ENCODE peak calls at places on chromosomes 2 and 18, in six cellular contexts. K, R, Y, O, U and X are unnamed samples.
A peak's percentile ranks its signal among the peaks of the same experiment; 100 is the strongest.

GRCh38 chr2:197786010-197786877 is 1.1 kb upstream of the BOLL start:
- DNase-seq in K (no peak), O (peak; percentile 70), U (no peak), Y (peak; percentile 81), R (no peak), X (no peak)

GRCh38 chr2:231541605-231542509 is 11.6 kb upstream of the NMUR1 start:
- DNase-seq in R (no peak), O (no peak), U (no peak), K (no peak), Y (no peak), X (no peak)

GRCh38 chr2:77421971-77422370 is 100.2 kb downstream of the LRRTM4 start:
- DNase-seq in K (no peak), R (no peak), O (no peak), Y (no peak), U (no peak), X (no peak)

GRCh38 chr2:71156531-71156930 is 26.1 kb downstream of the MPHOSPH10 start:
- DNase-seq in Y (no peak), K (no peak), U (no peak), O (no peak), R (no peak), X (no peak)

GRCh38 chr2:172086349-172087190 is 1.3 kb downstream of the DLX1 start:
- DNase-seq in O (no peak), U (no peak), K (no peak), Y (peak; percentile 52), R (peak; percentile 55), X (no peak)

GRCh38 chr2:109677815-109678580 is 63.8 kb downstream of the SOWAHC start:
- DNase-seq in K (no peak), O (no peak), U (no peak), R (no peak), Y (no peak), X (no peak)

GRCh38 chr2:218471070-218471469 is 52.1 kb downstream of the VIL1 start:
- DNase-seq in R (no peak), O (no peak), Y (no peak), U (no peak), K (no peak), X (no peak)

GRCh38 chr2:103788875-103789715 is 1027.3 kb downstream of the TMEM182 start:
- DNase-seq in Y (no peak), O (no peak), K (no peak), U (no peak), R (peak; percentile 4), X (no peak)

GRCh38 chr18:44246001-44246400 is 434.7 kb upstream of the SETBP1 start:
- DNase-seq in Y (no peak), U (no peak), R (no peak), O (no peak), K (no peak), X (no peak)

GRCh38 chr2:196274387-196274809 is 103.0 kb upstream of the STK17B start:
- DNase-seq in Y (no peak), O (no peak), U (no peak), K (no peak), R (no peak), X (no peak)

GRCh38 chr2:215105607-215106354 is 32.6 kb downstream of the ABCA12 start:
- DNase-seq in U (no peak), O (no peak), K (no peak), R (no peak), Y (no peak), X (no peak)

GRCh38 chr18:35715139-35715538 is 133.6 kb downstream of the GALNT1 start:
- DNase-seq in Y (no peak), K (no peak), R (no peak), U (no peak), O (no peak), X (no peak)

GRCh38 chr2:150080115-150080514 is 407.4 kb downstream of the RND3 start:
- DNase-seq in K (no peak), U (no peak), R (no peak), Y (no peak), O (no peak), X (no peak)

GRCh38 chr2:239275037-239275685 is 125.7 kb downstream of the HDAC4 start:
- DNase-seq in K (no peak), R (no peak), U (peak; percentile 97), Y (peak; percentile 90), O (no peak), X (peak; percentile 60)

GRCh38 chr2:56806924-56807323 is 623.1 kb downstream of the CCDC85A start:
- DNase-seq in K (no peak), Y (no peak), U (no peak), R (no peak), O (no peak), X (no peak)

GRCh38 chr2:203718087-203718486 is 11.6 kb downstream of the CD28 start:
- DNase-seq in Y (no peak), R (no peak), O (no peak), U (no peak), K (peak; percentile 36), X (no peak)

GRCh38 chr18:25814841-25815458 is 275.5 kb downstream of the SS18 start:
- DNase-seq in O (no peak), U (no peak), R (no peak), K (peak; percentile 32), Y (peak; percentile 17), X (no peak)

GRCh38 chr2:108106746-108107145 is 120.4 kb downstream of the SLC5A7 start:
- DNase-seq in Y (no peak), K (no peak), O (no peak), R (no peak), U (no peak), X (no peak)

DNA sequence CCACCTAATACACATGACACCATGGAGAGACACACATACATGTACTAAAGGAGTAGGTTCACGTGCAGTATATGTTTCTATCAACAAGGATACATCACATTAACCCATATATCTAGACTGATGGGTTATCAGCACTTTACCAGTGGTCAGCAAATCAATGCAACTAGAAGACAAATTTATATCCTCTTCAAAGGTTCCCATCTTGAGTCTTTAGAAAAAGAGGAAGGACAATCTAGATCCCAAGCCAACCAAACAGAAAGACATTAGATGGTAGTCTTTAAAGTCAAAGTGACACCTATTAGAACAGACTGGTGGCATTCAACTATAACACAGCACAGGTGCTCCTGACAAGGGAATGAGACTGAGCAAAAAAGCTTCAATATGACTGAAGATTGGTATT is 13.8 kb upstream of the SERTAD2 start:
- DNase-seq in Y (no peak), R (no peak), K (no peak), O (no peak), U (no peak), X (no peak)
- H3K4me3 ChIP-seq in Y (no peak overlapping the region), R (no peak overlapping the region), K (peak overlapping the region; percentile 33), O (no peak overlapping the region), U (no peak overlapping the region), X (no peak overlapping the region)

GRCh38 chr2:241263061-241263460 is 52.4 kb downstream of the HDLBP start:
- DNase-seq in K (no peak), Y (no peak), R (no peak), U (no peak), O (no peak), X (no peak)
- TF ChIP-seq SIN3A in K (no peak), Y (no peak), R (no peak), U (no peak), O (no peak), X (no peak)

GRCh38 chr18:13611616-13612110 is 114.7 kb downstream of the FAM210A start:
- DNase-seq in O (no peak), R (no peak), Y (peak; percentile 64), K (no peak), U (no peak), X (no peak)

GRCh38 chr18:13613591-13614317 is 112.6 kb downstream of the FAM210A start:
- DNase-seq in O (no peak), K (no peak), U (no peak), R (no peak), Y (no peak), X (no peak)

GRCh38 chr18:13614318-13614643 is 112.1 kb downstream of the FAM210A start:
- DNase-seq in Y (no peak), O (no peak), R (no peak), U (no peak), K (no peak), X (no peak)

GRCh38 chr18:13612111-13612997 is 114.0 kb downstream of the FAM210A start:
- DNase-seq in U (no peak), O (no peak), Y (peak; percentile 67), K (peak; percentile 94), R (no peak), X (no peak)

DNA sequence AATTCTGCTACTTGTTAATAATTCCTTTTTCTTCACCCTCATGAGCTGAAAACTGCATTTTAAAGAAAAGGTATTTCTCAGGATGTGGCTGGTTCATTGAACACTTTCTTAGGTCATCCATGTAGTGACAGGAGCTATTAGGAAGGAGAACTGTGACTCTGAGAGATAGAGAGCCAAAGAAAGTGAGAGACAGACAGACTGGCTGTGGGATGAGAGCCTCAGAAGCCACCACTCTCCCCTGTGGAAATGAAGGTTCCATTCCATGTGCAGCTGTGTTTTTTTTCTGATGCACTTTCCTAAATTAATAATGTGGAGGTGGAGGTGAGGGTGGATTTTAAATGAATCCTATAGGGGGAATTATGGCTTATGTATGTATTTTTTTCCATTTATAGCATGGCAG is 113.3 kb downstream of the FAM210A start:
- DNase-seq in U (no peak), K (no peak), R (no peak), O (no peak), Y (no peak), X (no peak)
- H3K4me3 ChIP-seq in U (no peak overlapping the region), K (peak overlapping the region; percentile 73), R (no peak overlapping the region), O (no peak overlapping the region), Y (no peak overlapping the region), X (no peak overlapping the region)

GRCh38 chr2:190864375-190864774 is 16.2 kb upstream of the GLS start:
- DNase-seq in Y (no peak), R (no peak), U (no peak), K (no peak), O (no peak), X (no peak)
- TF ChIP-seq SIN3A in Y (no peak), R (no peak), U (no peak), K (no peak), O (no peak), X (no peak)